ENCODE peak calls at places on chromosomes 7 and 10, in six cellular contexts. S is body of pancreas; F is renal cortical epithelial cell; X is stimulated activated CD4-positive, alpha-beta T cell treated with anti-CD3 and anti-CD28 coated beads, Interleukin-12 subunit alpha, Interleukin-12 subunit beta, amount 100 ng/mL, for 4 hours; M is neuronal stem cell; E is transverse colon. B is an unnamed sample.
A peak's percentile ranks its signal among the peaks of the same experiment; 100 is the strongest.

GRCh38 chr7:117269895-117270294 is 53.0 kb downstream of the WNT2 start:
- DNase-seq in M (no peak), F (peak; percentile 72), S (no peak), X (no peak), E (no peak), B (no peak)

GRCh38 chr7:107390921-107391320 is 78.9 kb upstream of the GPR22 start:
- DNase-seq in X (no peak), M (no peak), S (no peak), E (no peak), F (no peak), B (no peak)

GRCh38 chr10:27258838-27259532 is 18.4 kb upstream of the ACBD5 start:
- DNase-seq in F (no peak), S (no peak), X (no peak), M (no peak), E (peak; percentile 27), B (no peak)

GRCh38 chr7:1531263-1531978 is 919 bp downstream of the MAFK start:
- DNase-seq in X (no peak), E (peak; percentile 55), F (no peak), M (no peak), S (peak; percentile 66), B (peak; percentile 56)

GRCh38 chr7:1632506-1632905 is 37.6 kb upstream of the ELFN1 start:
- DNase-seq in M (no peak), X (no peak), F (no peak), E (no peak), S (no peak), B (no peak)

GRCh38 chr10:62690703-62691102 is 113.8 kb upstream of the ADO start:
- DNase-seq in X (no peak), S (no peak), F (no peak), E (no peak), M (no peak), B (no peak)

GRCh38 chr7:24660541-24660940 is 87.3 kb downstream of the PALS2 start:
- DNase-seq in M (no peak), F (no peak), E (no peak), S (no peak), X (no peak), B (no peak)

GRCh38 chr10:119454231-119454804 is 88.2 kb downstream of the RGS10 start:
- DNase-seq in F (no peak), S (no peak), E (no peak), X (no peak), M (no peak), B (no peak)

GRCh38 chr10:117554371-117554770 is 11.8 kb downstream of the EMX2 start:
- DNase-seq in X (no peak), E (no peak), F (no peak), S (no peak), M (no peak), B (no peak)

GRCh38 chr10:102540023-102540422 is 36.3 kb downstream of the SUFU start:
- DNase-seq in X (no peak), F (peak; percentile 31), E (no peak), M (no peak), S (no peak), B (no peak)

GRCh38 chr7:514651-515598 is 4.7 kb downstream of the PDGFA start:
- DNase-seq in F (no peak), X (peak; percentile 30), E (peak; percentile 78), M (peak; percentile 24), S (peak; percentile 71), B (no peak)

GRCh38 chr10:132961864-132962622 is 19.7 kb upstream of the CFAP46 start:
- DNase-seq in X (peak; percentile 57), S (peak; percentile 84), M (peak; percentile 71), F (peak; percentile 75), E (peak; percentile 70), B (peak; percentile 49)

GRCh38 chr7:92133133-92133736 is 1.0 kb downstream of the CYP51A1 start:
- DNase-seq in X (no peak), E (no peak), F (peak; percentile 38), M (no peak), S (no peak), B (no peak)

GRCh38 chr7:158266817-158267736 is 320.5 kb downstream of the PTPRN2 start:
- DNase-seq in X (no peak), S (no peak), M (no peak), E (peak; percentile 59), F (no peak), B (no peak)

B was measured in CD8-positive, alpha-beta memory T cell.